ENCODE peak calls at places on chromosomes 4 and X, in seven cellular contexts. U is right lobe of liver, X is upper lobe of right lung, B is ascending aorta, Z is A549, H is neural progenitor cell, L is IMR-90. J is an unnamed sample.
A peak's percentile ranks its signal among the peaks of the same experiment; 100 is the strongest.

GRCh38 chr4:61872983-61873382 is 672.9 kb downstream of the ADGRL3 start:
- DNase-seq in B (no peak), Z (no peak), U (no peak), H (no peak), X (no peak), L (no peak), J (no peak)

GRCh38 chr4:3822230-3822947 is 56.2 kb downstream of the ADRA2C start:
- DNase-seq in X (no peak), H (no peak), Z (no peak), B (no peak), U (no peak), L (no peak), J (no peak)

GRCh38 chr4:38759077-38759789 is 23.6 kb downstream of the TLR10 start:
- DNase-seq in U (peak; percentile 68), B (peak; percentile 73), Z (peak; percentile 15), X (no peak), L (peak; percentile 80), H (peak; percentile 67), J (peak; percentile 72)

GRCh38 chr4:146032234-146032860 is 93.7 kb upstream of the ZNF827 start:
- DNase-seq in U (no peak), X (no peak), H (no peak), Z (no peak), L (no peak), B (no peak), J (no peak)

GRCh38 chr4:26993967-26994366 is 133.3 kb downstream of the STIM2 start:
- DNase-seq in H (no peak), B (no peak), Z (no peak), X (no peak), L (no peak), U (no peak), J (no peak)

GRCh38 chr4:89897867-89898266 is 3.2 kb downstream of the MMRN1 start:
- DNase-seq in Z (no peak), L (no peak), B (no peak), U (no peak), H (peak; percentile 26), X (no peak), J (no peak)

GRCh38 chr4:77566148-77566547 is 39.5 kb upstream of the CXCL13 start:
- DNase-seq in U (no peak), L (no peak), H (no peak), B (no peak), X (no peak), Z (no peak), J (peak; percentile 3)

GRCh38 chr4:6925357-6925836 is 15.8 kb downstream of the TBC1D14 start:
- DNase-seq in U (no peak), B (no peak), Z (no peak), X (no peak), H (no peak), L (no peak), J (no peak)

GRCh38 chr4:95243892-95244291 is 304.9 kb downstream of the UNC5C start:
- DNase-seq in U (no peak), Z (no peak), H (no peak), L (no peak), B (no peak), X (no peak), J (no peak)

GRCh38 chr4:148216866-148217814 is 225.1 kb downstream of the NR3C2 start:
- DNase-seq in U (no peak), B (no peak), L (no peak), X (no peak), Z (no peak), H (no peak), J (no peak)

GRCh38 chr4:20323991-20324390 is 72.3 kb downstream of the SLIT2 start:
- DNase-seq in X (no peak), L (peak; percentile 47), H (no peak), Z (no peak), B (no peak), U (no peak), J (no peak)

GRCh38 chrX:97389761-97390192 is 506.1 kb downstream of the RPA4 start:
- DNase-seq in H (no peak), B (no peak), U (no peak), X (no peak), L (peak; percentile 84), Z (no peak), J (no peak)

GRCh38 chr4:82614868-82615449 is 53.2 kb upstream of the TMEM150C start:
- DNase-seq in B (no peak), U (no peak), L (no peak), H (no peak), Z (no peak), X (no peak), J (no peak)

GRCh38 chr4:33837043-33837442 is 2407.3 kb downstream of the ARAP2 start:
- DNase-seq in L (peak; percentile 80), B (no peak), H (no peak), X (no peak), Z (no peak), U (no peak), J (no peak)

GRCh38 chr4:109979932-109980717 is 67.4 kb downstream of the EGF start:
- DNase-seq in H (no peak), U (no peak), B (no peak), L (peak; percentile 78), X (no peak), Z (no peak), J (no peak)

GRCh38 chrX:69179380-69179911 is 14.2 kb upstream of the PJA1 start:
- DNase-seq in L (peak; percentile 29), X (no peak), B (no peak), U (no peak), H (peak; percentile 84), Z (no peak), J (peak; percentile 60)

GRCh38 chrX:136779346-136779781 is 1.4 kb downstream of the ARHGEF6 start:
- DNase-seq in B (no peak), L (no peak), H (no peak), Z (no peak), U (no peak), X (no peak), J (no peak)

GRCh38 chr4:112189754-112190153 is 41.8 kb upstream of the AP1AR start:
- DNase-seq in B (no peak), H (no peak), X (no peak), U (no peak), L (peak; percentile 12), Z (no peak), J (no peak)

GRCh38 chrX:115911967-115912366 is 258.6 kb upstream of the AGTR2 start:
- DNase-seq in Z (no peak), L (no peak), B (no peak), X (no peak), H (no peak), U (no peak), J (no peak)

DNA sequence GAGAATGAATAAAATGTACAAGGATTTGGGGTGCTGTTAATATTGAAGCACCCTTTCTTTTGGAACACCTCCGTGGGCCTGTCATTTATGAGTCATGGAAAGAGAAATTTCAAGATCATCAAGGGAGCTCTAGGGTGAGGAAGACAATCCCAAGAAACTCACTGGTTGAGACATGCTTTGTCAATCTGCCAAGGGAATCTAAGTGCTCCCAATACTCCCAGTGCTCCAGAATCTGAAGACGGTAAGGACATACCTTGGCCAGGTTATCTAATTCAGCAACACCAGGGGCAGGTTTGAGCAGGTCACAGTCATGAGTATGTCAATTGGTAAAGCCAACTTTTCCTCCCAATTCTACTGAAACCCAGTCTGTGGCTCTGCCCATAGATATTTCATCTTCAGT is 556.4 kb upstream of the CPEB2 start:
- DNase-seq in U (no peak), H (no peak), L (no peak), B (no peak), X (no peak), Z (no peak), J (no peak)
- H3K4me1 ChIP-seq in U (no peaks in the 10 kb centered on the region), H (peaks cover 11% of the 10 kb centered on the region), L (no peaks in the 10 kb centered on the region), B (no peaks in the 10 kb centered on the region), X (no peaks in the 10 kb centered on the region), Z (no peaks in the 10 kb centered on the region), J (no peaks in the 10 kb centered on the region)

GRCh38 chrX:133985164-133986007 is at the start of gene GPC3:
- DNase-seq in X (peak; percentile 63), L (peak; percentile 0), H (peak; percentile 87), B (no peak), U (peak; percentile 44), Z (peak; percentile 8), J (peak; percentile 92)

GRCh38 chrX:133983243-133983973 is 2.0 kb downstream of the GPC3 start:
- DNase-seq in Z (no peak), L (no peak), U (no peak), B (no peak), H (no peak), X (no peak), J (peak; percentile 11)

GRCh38 chrX:133983974-133984578 is 1.3 kb downstream of the GPC3 start:
- DNase-seq in H (peak; percentile 50), U (no peak), X (no peak), L (no peak), Z (no peak), B (no peak), J (peak; percentile 60)

GRCh38 chrX:133986008-133986683 is 752 bp upstream of the GPC3 start:
- DNase-seq in X (no peak), H (no peak), U (no peak), Z (no peak), L (no peak), B (no peak), J (peak; percentile 46)

GRCh38 chrX:133984857-133985163 is 584 bp downstream of the GPC3 start:
- DNase-seq in L (no peak), U (no peak), Z (no peak), H (no peak), B (no peak), X (no peak), J (no peak)
- H3K4me1 ChIP-seq in L (no peaks in the 10 kb centered on the region), U (no peaks in the 10 kb centered on the region), Z (no peaks in the 10 kb centered on the region), H (peaks cover 53% of the 10 kb centered on the region), B (no peaks in the 10 kb centered on the region), X (no peaks in the 10 kb centered on the region), J (peaks cover 76% of the 10 kb centered on the region)

GRCh38 chrX:134933911-134934310 is 56.9 kb upstream of the SMIM10 start:
- DNase-seq in L (no peak), X (no peak), Z (no peak), H (no peak), U (no peak), B (peak; percentile 18), J (no peak)

GRCh38 chrX:134931550-134931949 is 59.2 kb upstream of the SMIM10 start:
- DNase-seq in Z (no peak), X (no peak), H (no peak), B (no peak), U (no peak), L (no peak), J (no peak)

GRCh38 chrX:134935286-134935685 is 55.5 kb upstream of the SMIM10 start:
- DNase-seq in B (no peak), X (no peak), Z (no peak), L (no peak), U (no peak), H (no peak), J (no peak)

GRCh38 chrX:134932528-134933217 is 58.1 kb upstream of the SMIM10 start:
- DNase-seq in B (no peak), U (no peak), X (no peak), Z (no peak), H (no peak), L (peak; percentile 74), J (no peak)

DNA sequence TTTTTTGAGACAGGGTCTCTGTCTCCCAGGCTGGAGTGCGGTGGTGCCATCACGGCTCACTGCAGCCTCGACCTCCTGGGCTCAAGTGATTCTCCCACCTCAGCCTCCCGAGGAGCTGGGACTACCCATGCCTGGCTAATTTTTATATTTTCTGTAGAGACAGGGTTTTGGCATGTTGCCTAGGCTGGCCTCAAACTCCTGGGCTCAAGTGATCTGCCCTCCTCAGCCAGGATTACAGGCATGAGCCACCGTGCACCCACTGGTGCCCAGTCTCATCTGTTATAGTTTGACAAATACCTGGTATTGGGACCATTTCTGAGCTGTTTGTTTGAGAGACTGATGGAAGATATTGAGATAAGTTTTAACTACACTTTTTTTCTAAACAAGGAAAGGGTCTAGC is 57.5 kb upstream of the SMIM10 start:
- DNase-seq in B (no peak), H (no peak), X (no peak), Z (no peak), U (no peak), L (no peak), J (no peak)
- H3K4me1 ChIP-seq in B (no peaks in the 10 kb centered on the region), H (no peaks in the 10 kb centered on the region), X (no peaks in the 10 kb centered on the region), Z (peaks cover 27% of the 10 kb centered on the region), U (no peaks in the 10 kb centered on the region), L (peaks cover 2% of the 10 kb centered on the region), J (no peaks in the 10 kb centered on the region)

GRCh38 chr4:184356366-184356765 is 118.0 kb downstream of the IRF2 start:
- DNase-seq in B (no peak), H (no peak), Z (no peak), U (no peak), X (no peak), L (no peak), J (no peak)
- H3K4me1 ChIP-seq in B (no peaks in the 10 kb centered on the region), H (no peaks in the 10 kb centered on the region), Z (peaks cover 7% of the 10 kb centered on the region), U (peaks cover 35% of the 10 kb centered on the region), X (peaks cover 17% of the 10 kb centered on the region), L (peaks cover 9% of the 10 kb centered on the region), J (peaks cover 5% of the 10 kb centered on the region)

J was measured in HAP-1.